ENCODE peak calls at places on chromosomes 12 and 14, in five cellular contexts. G, M, S, X and R are unnamed samples. For H3F3A, the result is how much of the 10 kb centered on the place peaks cover.

GRCh38 chr12:31589896-31590729 is 823 bp downstream of the DENND5B start:
- DNase-seq in S (peak), X (peak), M (peak), G (peak), R (peak)

GRCh38 chr12:30847259-30847658 is 79.3 kb upstream of the TSPAN11 start:
- DNase-seq in G (peak), S (peak), M (peak), X (peak), R (peak)

GRCh38 chr14:89479802-89480201 is 62.8 kb upstream of the FOXN3 start:
- DNase-seq in X (no peak), G (peak), M (no peak), S (no peak), R (no peak)

GRCh38 chr14:75041613-75042012 is 9.7 kb downstream of the MLH3 start:
- DNase-seq in M (no peak), G (no peak), S (no peak), X (no peak), R (peak)

GRCh38 chr14:20631023-20631820 is 10.3 kb downstream of the OR6S1 start:
- DNase-seq in X (peak), G (peak), S (peak), M (peak), R (peak)

GRCh38 chr14:62066304-62066703 is 304.1 kb downstream of the SNAPC1 start:
- DNase-seq in S (no peak), M (no peak), G (peak), X (no peak), R (no peak)

GRCh38 chr14:58746261-58746660 is 108.5 kb downstream of the DACT1 start:
- DNase-seq in M (no peak), X (no peak), S (no peak), G (peak), R (peak)

GRCh38 chr12:2877959-2878732 is 1.1 kb downstream of the RHNO1 start:
- DNase-seq in G (peak), S (no peak), X (peak), M (no peak), R (no peak)

GRCh38 chr14:100410056-100410565 is 87.0 kb downstream of the SLC25A47 start:
- DNase-seq in X (peak), M (no peak), G (no peak), S (peak), R (no peak)

GRCh38 chr12:17976202-17976601 is 113.8 kb downstream of the RERGL start:
- DNase-seq in X (peak), G (peak), M (no peak), S (peak), R (peak)

GRCh38 chr12:70332236-70332635 is 33.9 kb upstream of the KCNMB4 start:
- DNase-seq in M (no peak), X (no peak), S (peak), G (no peak), R (no peak)

GRCh38 chr12:1132309-1132708 is 141.3 kb downstream of the ERC1 start:
- DNase-seq in G (no peak), M (no peak), X (no peak), S (no peak), R (no peak)

GRCh38 chr14:104169005-104169764 is 30.8 kb downstream of the KIF26A start:
- DNase-seq in G (no peak), M (no peak), X (peak), S (no peak), R (no peak)

GRCh38 chr14:81221579-81222102 is 882 bp upstream of the GTF2A1 start:
- DNase-seq in M (no peak), G (no peak), X (no peak), S (peak), R (no peak)

GRCh38 chr14:90805662-90806548 is 10.3 kb downstream of the TTC7B start:
- DNase-seq in S (no peak), X (peak), G (peak), M (no peak), R (no peak)

GRCh38 chr12:94174576-94174975 is 26.2 kb downstream of the PLXNC1 start:
- DNase-seq in G (no peak), S (no peak), M (peak), X (no peak), R (no peak)

GRCh38 chr12:28415755-28416154 is 225.5 kb downstream of the CCDC91 start:
- DNase-seq in M (no peak), S (peak), X (no peak), G (peak), R (peak)

GRCh38 chr14:73463411-73463810 is 5.1 kb upstream of the NUMB start:
- DNase-seq in S (no peak), G (peak), X (no peak), M (no peak), R (peak)

GRCh38 chr14:105162374-105162979 is 6.1 kb downstream of the JAG2 start:
- DNase-seq in G (no peak), M (no peak), X (no peak), S (no peak), R (peak)

GRCh38 chr12:120540445-120540844 is 6.3 kb downstream of the RNF10 start:
- DNase-seq in X (no peak), M (peak), G (peak), S (no peak), R (no peak)

GRCh38 chr14:56324831-56325230 is 206.6 kb downstream of the PELI2 start:
- DNase-seq in G (peak), S (no peak), X (no peak), M (no peak), R (no peak)

GRCh38 chr12:50220357-50221061 is 53.3 kb upstream of the CERS5 start:
- DNase-seq in G (peak), X (peak), M (peak), S (no peak), R (peak)

GRCh38 chr12:109443794-109444193 is 33.3 kb downstream of the KCTD10 start:
- DNase-seq in S (no peak), X (no peak), G (peak), M (no peak), R (no peak)

GRCh38 chr14:88698651-88699050 is 94.1 kb downstream of the EML5 start:
- DNase-seq in M (no peak), X (no peak), G (no peak), S (no peak), R (peak)

GRCh38 chr12:105317453-105317852 is 13.0 kb upstream of the C12orf75 start:
- DNase-seq in M (no peak), G (peak), X (no peak), S (no peak), R (peak)

GRCh38 chr12:20520572-20520971 is 152.2 kb downstream of the PDE3A start:
- DNase-seq in X (no peak), G (no peak), S (no peak), M (no peak), R (no peak)

DNA sequence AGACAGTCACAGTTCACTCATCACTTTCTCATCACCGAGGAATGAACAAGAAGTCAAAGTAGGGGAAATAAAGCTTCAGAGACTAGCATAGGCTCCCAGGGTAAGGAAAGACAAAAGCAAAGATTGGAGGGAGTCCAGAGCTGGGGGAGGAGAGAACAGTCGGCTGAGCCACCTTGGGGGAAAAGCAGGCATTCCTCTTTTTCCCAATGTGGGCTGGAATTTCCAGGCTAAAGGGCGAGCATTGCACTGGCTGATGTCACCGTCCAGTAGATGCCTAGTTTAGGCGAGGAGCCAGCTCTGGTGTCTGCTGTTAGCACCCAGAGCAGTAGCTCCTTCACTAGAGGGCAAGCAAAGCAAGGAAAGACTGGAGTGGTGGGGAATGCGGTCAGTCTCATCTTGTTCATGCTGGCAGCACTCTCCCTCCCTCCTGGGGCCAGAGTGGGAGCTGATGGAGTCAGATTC is 8.5 kb upstream of the KRT75 start:
- DNase-seq in G (peak), S (peak), M (no peak), X (peak), R (peak)
- H3F3A ChIP-seq in G (under half), S (under half), M (under half), X (under half), R (under half)

GRCh38 chr12:93033948-93034347 is 104.9 kb upstream of the EEA1 start:
- DNase-seq in M (no peak), S (no peak), G (no peak), X (no peak), R (no peak)

GRCh38 chr12:93029091-93029490 is 100.0 kb upstream of the EEA1 start:
- DNase-seq in M (no peak), G (no peak), S (no peak), X (no peak), R (no peak)

GRCh38 chr12:93025145-93026103 is 96.3 kb upstream of the EEA1 start:
- DNase-seq in G (peak), X (peak), S (peak), M (peak), R (peak)

GRCh38 chr12:93032748-93033147 is 103.7 kb upstream of the EEA1 start:
- DNase-seq in S (no peak), M (no peak), X (no peak), G (no peak), R (no peak)

DNA sequence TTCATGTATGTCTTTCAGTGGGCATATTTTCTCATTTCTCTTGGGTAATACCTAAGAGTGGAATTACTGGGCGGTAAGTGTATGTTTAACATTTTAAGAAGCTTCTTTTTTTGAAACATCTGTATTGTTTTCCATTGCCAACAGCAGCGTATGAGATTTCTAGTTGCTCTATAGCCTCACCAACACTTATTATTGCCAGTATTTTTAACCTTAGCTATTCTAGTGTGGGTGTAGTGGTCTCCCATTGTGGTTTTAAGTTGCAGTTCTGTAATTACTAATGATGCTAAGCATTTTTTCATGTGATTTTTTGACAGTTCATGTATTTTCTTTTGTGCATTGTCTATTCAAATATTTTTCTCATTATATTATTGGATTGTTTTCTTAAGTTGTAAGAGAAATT is 101.9 kb upstream of the EEA1 start:
- DNase-seq in S (no peak), G (no peak), M (no peak), X (no peak), R (no peak)
- TF ChIP-seq EZH2 in S (no peak), G (no peak), M (no peak), X (no peak), R (no peak)

DNA sequence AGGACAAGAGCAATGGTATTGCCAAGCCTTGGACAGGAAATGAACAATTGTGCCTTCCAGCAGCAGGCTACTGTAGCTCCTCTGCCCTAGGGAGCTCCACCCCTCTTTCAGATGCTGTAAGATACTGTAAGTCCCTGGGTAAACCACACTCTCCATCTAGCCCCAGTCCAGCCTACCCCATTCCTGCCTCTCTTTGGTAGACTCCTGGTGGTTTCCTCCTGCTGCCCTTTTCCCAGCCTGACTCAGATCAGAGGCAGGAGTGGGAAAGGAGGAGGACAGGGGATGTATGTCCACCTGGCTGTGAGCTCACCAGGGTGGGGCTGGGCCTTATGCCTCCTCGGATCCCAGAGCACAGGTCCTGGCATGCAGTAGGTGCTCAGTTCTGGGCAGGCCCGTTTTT is 174.6 kb downstream of the ESRRB start:
- DNase-seq in X (no peak), M (no peak), S (no peak), G (peak), R (peak)
- H3K4me2 ChIP-seq in X (no peak), M (no peak), S (no peak), G (no peak), R (no peak)

GRCh38 chr14:49962616-49963015 is 69.7 kb downstream of the ARF6 start:
- DNase-seq in X (no peak), G (peak), M (no peak), S (no peak), R (peak)

GRCh38 chr14:49961270-49962222 is 68.7 kb downstream of the ARF6 start:
- DNase-seq in G (no peak), S (no peak), X (no peak), M (no peak), R (peak)

GRCh38 chr14:49957089-49957852 is 64.4 kb downstream of the ARF6 start:
- DNase-seq in X (no peak), S (no peak), M (no peak), G (no peak), R (no peak)

GRCh38 chr14:49959822-49960408 is 67.0 kb downstream of the ARF6 start:
- DNase-seq in M (no peak), S (no peak), X (no peak), G (no peak), R (no peak)

DNA sequence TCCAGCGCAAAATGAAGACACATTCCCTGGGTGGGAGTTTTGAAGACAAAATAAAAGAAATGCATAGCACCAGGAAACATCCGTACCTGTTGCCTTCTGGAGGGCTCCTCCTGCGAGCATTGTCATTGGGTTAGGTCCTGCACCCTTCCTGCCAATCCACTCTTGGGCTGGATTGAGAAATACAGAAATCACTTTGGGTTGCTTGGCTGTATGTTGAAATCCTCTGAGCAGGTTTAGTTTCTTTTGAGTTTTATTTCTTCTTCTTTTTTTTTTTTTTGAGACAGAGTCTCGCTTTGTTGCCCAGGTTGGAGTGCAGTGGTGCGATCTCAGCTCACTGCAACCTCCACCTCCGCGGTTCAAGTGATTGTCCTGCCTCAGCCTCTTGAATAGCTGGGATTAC is 67.6 kb downstream of the ARF6 start:
- DNase-seq in X (no peak), G (no peak), M (no peak), S (no peak), R (no peak)
- H3F3A ChIP-seq in X (under half), G (under half), M (under half), S (under half), R (under half)